ENCODE peak calls at places on chromosome 20, in six cellular contexts. B is dorsolateral prefrontal cortex; E is NAMALWA; R is KBM-7; C is hippocampal formation; H is activated naive CD4-positive, alpha-beta T cell treated with anti-CD3 and anti-CD28 coated beads, Interleukin-2, amount 50 U/mL, for 72 hours. N is an unnamed sample.

GRCh38 chr20:33069706-33070105 is 9.7 kb upstream of the BPIFB4 start:
- DNase-seq in H (no peak), E (no peak), R (no peak), B (no peak), C (no peak), N (no peak)

GRCh38 chr20:17712708-17713107 is 12.9 kb downstream of the BANF2 start:
- DNase-seq in R (no peak), E (no peak), H (no peak), B (no peak), C (no peak), N (no peak)

GRCh38 chr20:25237610-25238318 is 10.1 kb upstream of the PYGB start:
- DNase-seq in R (peak), H (peak), B (no peak), C (peak), E (no peak), N (peak)

GRCh38 chr20:57108742-57109141 is 157.7 kb downstream of the BMP7 start:
- DNase-seq in R (no peak), C (no peak), B (no peak), H (no peak), E (no peak), N (peak)

GRCh38 chr20:5078399-5078958 is 41.3 kb downstream of the PCNA start:
- DNase-seq in H (peak), E (peak), C (no peak), B (no peak), R (peak), N (peak)

GRCh38 chr20:20225325-20225724 is 142.6 kb upstream of the INSM1 start:
- DNase-seq in R (no peak), C (no peak), B (no peak), E (no peak), H (no peak), N (no peak)

GRCh38 chr20:38168791-38169589 is 3.9 kb upstream of the TGM2 start:
- DNase-seq in C (no peak), H (no peak), R (no peak), B (no peak), E (no peak), N (no peak)

GRCh38 chr20:48620486-48621255 is 207.1 kb downstream of the PREX1 start:
- DNase-seq in E (peak), H (peak), C (peak), R (peak), B (peak), N (peak)

GRCh38 chr20:48808382-48809034 is 19.3 kb downstream of the PREX1 start:
- DNase-seq in E (no peak), B (no peak), H (no peak), R (no peak), C (no peak), N (no peak)

GRCh38 chr20:49620364-49621240 is 52.7 kb upstream of the PTGIS start:
- DNase-seq in H (no peak), B (no peak), R (peak), C (no peak), E (peak), N (peak)

GRCh38 chr20:35601021-35601973 is 14.3 kb upstream of the SPAG4 start:
- DNase-seq in B (peak), H (peak), R (peak), C (peak), E (no peak), N (peak)

GRCh38 chr20:36744764-36745191 is 1.1 kb downstream of the NDRG3 start:
- DNase-seq in B (no peak), C (no peak), R (no peak), E (no peak), H (no peak), N (no peak)

GRCh38 chr20:44264287-44264686 is 17.2 kb downstream of the GDAP1L1 start:
- DNase-seq in E (no peak), R (peak), C (no peak), B (no peak), H (no peak), N (no peak)

GRCh38 chr20:8132632-8133587 is 844 bp downstream of the PLCB1 start:
- DNase-seq in C (no peak), E (no peak), H (no peak), R (no peak), B (peak), N (no peak)

GRCh38 chr20:61176874-61177273 is 75.2 kb upstream of the CDH4 start:
- DNase-seq in R (no peak), B (no peak), E (no peak), H (no peak), C (no peak), N (no peak)

GRCh38 chr20:32539817-32540675 is 45.1 kb downstream of the NOL4L start:
- DNase-seq in E (peak), C (no peak), B (no peak), H (peak), R (peak), N (peak)

GRCh38 chr20:53176133-53176532 is 204.0 kb downstream of the TSHZ2 start:
- DNase-seq in R (no peak), E (no peak), B (no peak), H (no peak), C (no peak), N (no peak)

GRCh38 chr20:38270869-38271608 is 10.5 kb upstream of the KIAA1755 start:
- DNase-seq in C (no peak), E (no peak), R (no peak), H (no peak), B (no peak), N (no peak)

GRCh38 chr20:62523473-62524203 is 47.8 kb upstream of the GATA5 start:
- DNase-seq in R (no peak), B (no peak), E (no peak), H (peak), C (no peak), N (peak)

GRCh38 chr20:62367136-62367482 is at the start of gene LAMA5:
- DNase-seq in E (no peak), H (no peak), B (no peak), R (no peak), C (no peak), N (peak)

GRCh38 chr20:36465109-36466080 is 75.9 kb upstream of the MYL9 start:
- DNase-seq in R (peak), H (peak), B (no peak), E (no peak), C (no peak), N (peak)

GRCh38 chr20:36346256-36346655 is 40.1 kb downstream of the DLGAP4 start:
- DNase-seq in H (no peak), R (no peak), E (no peak), C (no peak), B (no peak), N (no peak)

GRCh38 chr20:54013397-54013941 is 56.9 kb downstream of the BCAS1 start:
- DNase-seq in E (no peak), C (peak), R (no peak), B (no peak), H (no peak), N (no peak)

GRCh38 chr20:48668451-48668946 is 159.3 kb downstream of the PREX1 start:
- DNase-seq in B (peak), E (no peak), C (peak), H (no peak), R (no peak), N (no peak)